ENCODE peak calls at places on chromosomes 1 and 21, in four cellular contexts. One of them, this sample, is unnamed.

GRCh38 chr1:37036667-37037053 is 2.3 kb upstream of the GRIK3 start:
- DNase-seq in prostate gland: no peak
- DNase-seq in AG10803: no peak
- DNase-seq in stomach: no peak
- DNase-seq in this sample: no peak

GRCh38 chr1:58575831-58576726 is 973 bp downstream of the TACSTD2 start:
- DNase-seq in prostate gland: peak
- DNase-seq in AG10803: no peak
- DNase-seq in stomach: peak
- DNase-seq in this sample: peak

GRCh38 chr21:43343992-43344886 is 82.7 kb downstream of the SIK1 start:
- DNase-seq in prostate gland: peak
- DNase-seq in AG10803: no peak
- DNase-seq in stomach: peak
- DNase-seq in this sample: no peak

GRCh38 chr1:76377247-76377646 is 302.7 kb downstream of the ST6GALNAC3 start:
- DNase-seq in prostate gland: no peak
- DNase-seq in AG10803: no peak
- DNase-seq in stomach: no peak
- DNase-seq in this sample: no peak

GRCh38 chr1:84603941-84604830 is 29.9 kb upstream of the CTBS start:
- DNase-seq in prostate gland: peak
- DNase-seq in AG10803: peak
- DNase-seq in stomach: no peak
- DNase-seq in this sample: peak

GRCh38 chr21:36260030-36260787 is 59.8 kb upstream of the MORC3 start:
- DNase-seq in prostate gland: peak
- DNase-seq in AG10803: peak
- DNase-seq in stomach: peak
- DNase-seq in this sample: peak

GRCh38 chr21:35578350-35578782 is 482.0 kb downstream of the SETD4 start:
- DNase-seq in prostate gland: no peak
- DNase-seq in AG10803: peak
- DNase-seq in stomach: no peak
- DNase-seq in this sample: peak

GRCh38 chr1:110292327-110292741 is 46.8 kb upstream of the RBM15 start:
- DNase-seq in prostate gland: peak
- DNase-seq in AG10803: peak
- DNase-seq in stomach: no peak
- DNase-seq in this sample: peak

GRCh38 chr1:12469990-12470389 is 148.0 kb downstream of the DHRS3 start:
- DNase-seq in prostate gland: no peak
- DNase-seq in AG10803: no peak
- DNase-seq in stomach: no peak
- DNase-seq in this sample: no peak

GRCh38 chr1:70090875-70091274 is 114.5 kb downstream of the LRRC40 start:
- DNase-seq in prostate gland: no peak
- DNase-seq in AG10803: peak
- DNase-seq in stomach: no peak
- DNase-seq in this sample: peak

GRCh38 chr1:87598429-87598828 is 269.7 kb downstream of the LMO4 start:
- DNase-seq in prostate gland: no peak
- DNase-seq in AG10803: no peak
- DNase-seq in stomach: no peak
- DNase-seq in this sample: no peak

GRCh38 chr1:21577933-21578332 is 68.7 kb downstream of the ALPL start:
- DNase-seq in prostate gland: no peak
- DNase-seq in AG10803: no peak
- DNase-seq in stomach: no peak
- DNase-seq in this sample: no peak

GRCh38 chr1:201376464-201377374 is 761 bp downstream of the TNNT2 start:
- DNase-seq in prostate gland: no peak
- DNase-seq in AG10803: peak
- DNase-seq in stomach: peak
- DNase-seq in this sample: peak
- TF ChIP-seq CTCF in prostate gland: no peak
- TF ChIP-seq CTCF in AG10803: peak
- TF ChIP-seq CTCF in stomach: peak
- TF ChIP-seq CTCF in this sample: peak

DNA sequence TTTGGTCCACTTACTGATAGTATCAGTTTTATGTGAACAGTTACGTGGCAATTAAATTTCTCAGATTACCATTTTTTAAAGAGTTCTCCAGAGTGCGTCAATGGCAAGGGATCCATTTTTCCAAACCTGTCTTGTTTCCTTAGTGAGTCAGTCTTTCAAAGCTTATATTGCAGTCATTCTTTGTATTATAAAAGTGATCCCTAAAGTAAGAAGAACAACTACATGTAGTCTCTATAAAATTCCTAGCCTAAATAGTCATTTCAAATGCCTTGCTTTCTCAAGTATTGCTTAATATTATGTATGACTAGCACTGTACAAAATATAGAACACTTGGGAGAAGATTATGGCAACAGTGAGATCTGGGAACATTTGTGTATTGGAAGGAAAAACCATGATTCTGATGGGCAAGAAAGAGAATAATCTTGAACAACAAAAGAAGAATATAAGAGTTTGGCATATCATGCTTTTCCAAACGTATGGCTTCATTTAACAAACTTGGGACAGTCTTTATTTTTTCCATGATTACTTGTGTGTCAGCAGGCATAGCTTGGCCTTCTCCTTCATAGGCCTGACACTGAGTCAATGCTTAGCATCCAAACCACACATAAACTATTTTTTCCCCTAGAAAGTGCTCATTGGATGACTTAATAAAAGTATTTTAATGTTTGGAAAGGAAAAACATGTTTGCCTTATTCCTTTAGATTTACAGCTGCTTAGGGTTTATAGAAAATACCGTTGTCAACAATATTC is 547.4 kb downstream of the LTN1 start:
- DNase-seq in prostate gland: no peak
- DNase-seq in AG10803: peak
- DNase-seq in stomach: no peak
- DNase-seq in this sample: peak
- TF ChIP-seq CTCF in prostate gland: no peak
- TF ChIP-seq CTCF in AG10803: no peak
- TF ChIP-seq CTCF in stomach: no peak
- TF ChIP-seq CTCF in this sample: no peak

GRCh38 chr1:62967031-62967430 is 183.1 kb downstream of the ATG4C start:
- DNase-seq in prostate gland: no peak
- DNase-seq in AG10803: no peak
- DNase-seq in stomach: no peak
- DNase-seq in this sample: no peak

GRCh38 chr1:62962014-62962793 is 178.3 kb downstream of the ATG4C start:
- DNase-seq in prostate gland: no peak
- DNase-seq in AG10803: no peak
- DNase-seq in stomach: no peak
- DNase-seq in this sample: no peak

GRCh38 chr1:62964141-62964540 is 180.2 kb downstream of the ATG4C start:
- DNase-seq in prostate gland: no peak
- DNase-seq in AG10803: no peak
- DNase-seq in stomach: no peak
- DNase-seq in this sample: no peak

DNA sequence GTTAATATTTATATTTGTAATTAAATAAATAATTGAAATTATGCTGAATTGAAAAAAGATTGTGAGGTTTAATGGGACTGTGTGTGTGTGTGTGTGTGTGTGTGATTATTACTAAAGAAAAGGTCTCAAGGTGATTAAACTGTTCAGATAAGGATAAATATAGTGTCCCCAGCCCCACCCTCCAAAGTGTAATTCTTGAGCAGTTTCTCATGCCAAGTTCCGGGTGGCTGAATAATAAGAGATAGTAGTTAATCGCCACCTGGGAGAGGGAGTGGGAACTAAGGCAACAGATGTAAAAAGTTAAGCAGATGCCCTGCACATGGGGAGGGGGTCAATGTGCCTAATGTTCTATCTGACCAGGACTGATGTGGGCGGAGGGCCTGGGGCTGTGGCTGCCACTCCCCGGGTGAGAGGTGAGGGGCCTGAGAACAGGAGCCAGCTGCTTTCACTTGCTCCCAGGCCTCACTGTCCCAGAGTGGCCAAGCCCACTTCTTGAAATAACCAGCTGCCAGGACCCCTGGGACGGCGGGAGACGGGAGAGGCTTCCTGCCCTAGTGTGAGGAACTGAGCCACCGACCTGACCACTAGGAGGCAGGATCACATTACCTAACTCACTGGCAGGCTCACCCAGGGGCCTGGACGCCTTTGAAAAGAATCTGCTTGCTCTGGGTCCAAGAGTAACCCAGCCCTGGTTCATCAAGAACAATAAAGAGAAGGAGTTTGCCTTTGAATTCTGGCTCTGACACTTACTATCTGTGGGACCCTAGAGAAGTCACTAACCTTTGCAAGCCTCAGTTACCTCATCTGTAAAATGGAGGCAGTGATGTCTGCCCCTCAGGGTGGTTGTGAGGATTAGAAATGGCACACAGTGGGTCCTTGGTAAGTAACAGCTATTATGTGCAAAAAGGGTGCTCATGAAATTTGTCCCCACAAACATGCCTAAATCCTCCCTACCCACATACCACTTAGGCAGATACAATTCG is 179.2 kb downstream of the ATG4C start:
- DNase-seq in prostate gland: peak
- DNase-seq in AG10803: peak
- DNase-seq in stomach: peak
- DNase-seq in this sample: peak
- TF ChIP-seq CTCF in prostate gland: no peak
- TF ChIP-seq CTCF in AG10803: peak
- TF ChIP-seq CTCF in stomach: peak
- TF ChIP-seq CTCF in this sample: peak

GRCh38 chr1:45857101-45857700 is 53.8 kb downstream of the MAST2 start:
- DNase-seq in prostate gland: no peak
- DNase-seq in AG10803: no peak
- DNase-seq in stomach: no peak
- DNase-seq in this sample: no peak

GRCh38 chr1:45850017-45850416 is 46.6 kb downstream of the MAST2 start:
- DNase-seq in prostate gland: no peak
- DNase-seq in AG10803: no peak
- DNase-seq in stomach: no peak
- DNase-seq in this sample: no peak

GRCh38 chr1:45859221-45859620 is 55.8 kb downstream of the MAST2 start:
- DNase-seq in prostate gland: no peak
- DNase-seq in AG10803: no peak
- DNase-seq in stomach: no peak
- DNase-seq in this sample: no peak

DNA sequence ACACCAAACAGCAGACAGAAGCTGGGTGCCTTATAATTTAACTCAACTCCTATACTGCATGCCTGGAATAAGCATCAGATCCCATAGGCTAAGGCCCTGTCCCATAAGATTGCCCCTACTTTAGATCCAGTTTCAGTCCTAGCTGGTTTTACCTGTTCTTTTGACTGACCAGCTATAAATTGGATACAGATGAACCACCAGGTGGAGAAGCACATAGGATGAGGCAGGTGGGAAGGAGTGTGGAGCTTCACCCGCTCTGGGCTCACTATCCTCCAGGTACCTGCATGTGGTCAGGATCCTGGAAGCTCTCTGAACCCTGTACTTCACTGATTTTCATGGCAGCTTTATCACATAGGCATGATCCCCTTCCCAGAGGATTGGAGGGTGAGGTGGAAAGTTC is 51.3 kb downstream of the MAST2 start:
- DNase-seq in prostate gland: no peak
- DNase-seq in AG10803: no peak
- DNase-seq in stomach: no peak
- DNase-seq in this sample: no peak
- TF ChIP-seq CTCF in prostate gland: no peak
- TF ChIP-seq CTCF in AG10803: no peak
- TF ChIP-seq CTCF in stomach: no peak
- TF ChIP-seq CTCF in this sample: no peak

GRCh38 chr1:2525896-2526823 is at the start of gene PANK4:
- DNase-seq in prostate gland: peak
- DNase-seq in AG10803: peak
- DNase-seq in stomach: peak
- DNase-seq in this sample: peak
- TF ChIP-seq CTCF in prostate gland: peak
- TF ChIP-seq CTCF in AG10803: no peak
- TF ChIP-seq CTCF in stomach: no peak
- TF ChIP-seq CTCF in this sample: no peak

GRCh38 chr1:228393268-228393699 is 13.4 kb downstream of the TRIM11 start:
- DNase-seq in prostate gland: no peak
- DNase-seq in AG10803: peak
- DNase-seq in stomach: peak
- DNase-seq in this sample: peak

GRCh38 chr1:228392111-228392936 is 14.3 kb downstream of the TRIM11 start:
- DNase-seq in prostate gland: no peak
- DNase-seq in AG10803: no peak
- DNase-seq in stomach: no peak
- DNase-seq in this sample: peak

GRCh38 chr1:228391411-228392020 is 15.1 kb downstream of the TRIM11 start:
- DNase-seq in prostate gland: no peak
- DNase-seq in AG10803: no peak
- DNase-seq in stomach: no peak
- DNase-seq in this sample: no peak

GRCh38 chr1:228394571-228395394 is 11.9 kb downstream of the TRIM11 start:
- DNase-seq in prostate gland: no peak
- DNase-seq in AG10803: no peak
- DNase-seq in stomach: no peak
- DNase-seq in this sample: no peak

DNA sequence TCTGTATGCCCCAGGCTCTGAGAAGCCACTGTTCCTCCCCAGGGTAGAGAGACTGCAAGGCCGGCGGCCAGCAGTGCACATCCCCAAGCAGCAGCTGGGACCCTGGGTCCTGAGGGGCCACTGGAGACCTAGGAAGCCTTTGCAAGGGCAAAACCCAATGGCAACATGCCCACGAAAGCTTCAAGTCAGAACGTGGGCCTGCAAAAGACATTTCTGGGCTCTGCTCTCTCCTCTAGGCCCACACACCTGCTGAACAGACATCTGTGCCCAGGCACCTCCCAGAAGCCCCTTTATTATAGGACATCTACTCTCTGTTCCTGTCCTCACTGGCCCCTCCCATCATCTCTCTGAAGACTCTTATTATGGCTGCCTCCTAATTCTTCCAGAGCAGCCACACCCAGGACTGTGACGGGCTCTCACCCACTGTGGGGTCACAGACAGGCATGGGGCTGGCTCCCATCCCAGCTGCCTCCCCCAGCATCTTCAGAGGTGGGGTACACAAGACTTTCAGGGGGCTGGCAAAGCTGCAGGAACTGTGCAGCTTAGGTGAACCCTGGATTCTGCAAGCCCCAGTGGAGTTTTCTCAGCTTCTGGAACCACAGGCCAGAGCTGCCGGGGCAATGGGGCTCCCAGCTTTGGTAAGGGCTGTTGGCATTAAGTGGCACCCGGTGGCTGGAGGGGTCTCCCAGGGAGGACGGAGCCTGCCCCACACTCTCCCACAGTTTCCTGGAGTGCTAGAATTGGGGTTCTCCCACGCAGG is 12.6 kb downstream of the TRIM11 start:
- DNase-seq in prostate gland: no peak
- DNase-seq in AG10803: no peak
- DNase-seq in stomach: no peak
- DNase-seq in this sample: no peak
- TF ChIP-seq CTCF in prostate gland: no peak
- TF ChIP-seq CTCF in AG10803: no peak
- TF ChIP-seq CTCF in stomach: no peak
- TF ChIP-seq CTCF in this sample: no peak